ENCODE peak calls at places on chromosomes 3 and 15, in seven cellular contexts. F is AG08395; W is cardiac fibroblast; N is uterus; C is hippocampal formation; V is dorsolateral prefrontal cortex; R is stimulated activated CD4-positive, alpha-beta T cell treated with anti-CD3 and anti-CD28 coated beads, TNF-alpha, amount 100 ng/mL, for 4 hours. Q is an unnamed sample.

GRCh38 chr15:87949214-87949933 is 307.2 kb downstream of the NTRK3 start:
- DNase-seq in F (no peak), W (no peak), N (peak; percentile 45), C (no peak), V (no peak), R (no peak), Q (no peak)

GRCh38 chr3:56275120-56275519 is 193.1 kb downstream of the ERC2 start:
- DNase-seq in F (no peak), W (no peak), N (no peak), C (no peak), V (no peak), R (no peak), Q (no peak)

GRCh38 chr15:58471341-58471740 is 39.5 kb downstream of the LIPC start:
- DNase-seq in F (no peak), W (no peak), N (no peak), C (no peak), V (no peak), R (no peak), Q (no peak)

GRCh38 chr3:100114413-100115030 is at the start of gene FILIP1L:
- DNase-seq in F (no peak), W (no peak), N (no peak), C (no peak), V (no peak), R (no peak), Q (no peak)

GRCh38 chr15:67185051-67185450 is 69.4 kb downstream of the AAGAB start:
- DNase-seq in F (no peak), W (no peak), N (no peak), C (no peak), V (no peak), R (no peak), Q (no peak)

GRCh38 chr3:50534721-50535330 is 31.4 kb upstream of the CACNA2D2 start:
- DNase-seq in F (no peak), W (no peak), N (no peak), C (no peak), V (no peak), R (no peak), Q (no peak)

GRCh38 chr15:91566116-91566515 is 287.4 kb upstream of the SLCO3A1 start:
- DNase-seq in F (no peak), W (no peak), N (no peak), C (no peak), V (no peak), R (no peak), Q (no peak)

GRCh38 chr15:43912991-43913927 is 86.5 kb downstream of the WDR76 start:
- DNase-seq in F (peak; percentile 91), W (peak; percentile 97), N (peak; percentile 27), C (peak; percentile 53), V (peak; percentile 67), R (no peak), Q (no peak)

GRCh38 chr3:154252759-154253638 is 71.3 kb downstream of the DHX36 start:
- DNase-seq in F (peak; percentile 91), W (peak; percentile 94), N (peak; percentile 90), C (peak; percentile 72), V (peak; percentile 96), R (peak; percentile 30), Q (peak; percentile 72)

GRCh38 chr15:100201376-100202280 is 140.1 kb downstream of the ADAMTS17 start:
- DNase-seq in F (no peak), W (no peak), N (no peak), C (no peak), V (no peak), R (no peak), Q (peak; percentile 33)

GRCh38 chr3:23666818-23667217 is 138.9 kb upstream of the UBE2E1 start:
- DNase-seq in F (no peak), W (no peak), N (no peak), C (no peak), V (no peak), R (no peak), Q (no peak)

GRCh38 chr15:70099167-70099965 is 1.6 kb upstream of the TLE3 start:
- DNase-seq in F (peak; percentile 100), W (peak; percentile 100), N (peak; percentile 100), C (peak; percentile 98), V (peak; percentile 100), R (peak; percentile 100), Q (peak; percentile 100)

GRCh38 chr3:114718897-114719208 is 425.0 kb downstream of the TIGIT start:
- DNase-seq in F (no peak), W (no peak), N (no peak), C (no peak), V (no peak), R (no peak), Q (no peak)